ENCODE peak calls at places on chromosomes 3 and 15, in seven cellular contexts. L is neuronal stem cell, U is SK-N-SH, N is neural progenitor cell, Q is MM.1S, T is mesendoderm, A is fibroblast of lung. W is an unnamed sample.

GRCh38 chr3:160927620-160928019 is 171.6 kb downstream of the PPM1L start:
- DNase-seq in U (no peak), N (no peak), A (no peak), Q (peak; percentile 16), T (no peak), L (no peak), W (no peak)

GRCh38 chr3:159785276-159785675 is 203.4 kb upstream of the IL12A start:
- DNase-seq in A (peak; percentile 67), Q (no peak), L (no peak), U (no peak), N (no peak), T (no peak), W (no peak)

GRCh38 chr3:186255703-186256331 is 106.2 kb downstream of the DGKG start:
- DNase-seq in L (no peak), A (no peak), T (peak; percentile 20), N (peak; percentile 67), U (no peak), Q (no peak), W (peak; percentile 59)

GRCh38 chr3:112338021-112338726 is 5.2 kb downstream of the CD200 start:
- DNase-seq in A (no peak), U (no peak), L (no peak), N (no peak), T (no peak), Q (no peak), W (no peak)

GRCh38 chr3:111027868-111028267 is 43.7 kb upstream of the NECTIN3 start:
- DNase-seq in L (no peak), N (no peak), Q (no peak), T (no peak), A (no peak), U (no peak), W (no peak)

GRCh38 chr3:14289590-14290453 is 111.2 kb downstream of the LSM3 start:
- DNase-seq in L (no peak), A (peak; percentile 88), U (no peak), N (no peak), Q (no peak), T (peak; percentile 92), W (no peak)

GRCh38 chr3:15470261-15470660 is 42.9 kb downstream of the EAF1 start:
- DNase-seq in L (no peak), U (no peak), N (no peak), A (no peak), Q (no peak), T (peak; percentile 50), W (peak; percentile 61)

GRCh38 chr15:33309602-33310276 is 1.0 kb upstream of the RYR3 start:
- DNase-seq in U (peak; percentile 28), Q (peak; percentile 11), N (peak; percentile 64), L (peak; percentile 38), A (no peak), T (peak; percentile 97), W (peak; percentile 72)

GRCh38 chr3:46709721-46710120 is 7.9 kb downstream of the PRSS50 start:
- DNase-seq in N (no peak), Q (no peak), T (no peak), L (no peak), A (no peak), U (no peak), W (no peak)

GRCh38 chr3:47985376-47985775 is 30.8 kb downstream of the MAP4 start:
- DNase-seq in A (no peak), Q (no peak), U (no peak), N (no peak), L (no peak), T (no peak), W (no peak)

GRCh38 chr15:67915374-67916050 is 75.7 kb upstream of the RNU6-1 start:
- DNase-seq in A (peak; percentile 43), U (no peak), T (peak; percentile 57), L (no peak), N (peak; percentile 21), Q (no peak), W (no peak)

GRCh38 chr3:186882881-186883685 is 40.6 kb downstream of the ADIPOQ start:
- DNase-seq in T (peak; percentile 45), N (no peak), A (peak; percentile 40), Q (no peak), L (no peak), U (peak; percentile 63), W (no peak)

GRCh38 chr3:40895109-40895508 is 304.2 kb upstream of the CTNNB1 start:
- DNase-seq in A (no peak), T (no peak), N (no peak), L (no peak), U (no peak), Q (no peak), W (no peak)

GRCh38 chr3:140276698-140277097 is 341.7 kb downstream of the CLSTN2 start:
- DNase-seq in A (no peak), T (peak; percentile 80), L (no peak), Q (no peak), U (no peak), N (peak; percentile 60), W (peak; percentile 64)

GRCh38 chr3:183506674-183507290 is 48.7 kb downstream of the KLHL6 start:
- DNase-seq in A (no peak), Q (peak; percentile 39), L (no peak), N (no peak), U (no peak), T (no peak), W (no peak)

GRCh38 chr15:81296673-81297072 is 27.3 kb downstream of the STARD5 start:
- DNase-seq in N (no peak), L (no peak), T (peak; percentile 54), U (no peak), Q (peak; percentile 94), A (no peak), W (no peak)

GRCh38 chr3:66411436-66411835 is 89.4 kb downstream of the LRIG1 start:
- DNase-seq in N (no peak), T (peak; percentile 38), A (no peak), L (no peak), Q (no peak), U (no peak), W (no peak)

GRCh38 chr15:41647269-41647668 is 12.9 kb upstream of the MGA start:
- DNase-seq in L (no peak), Q (no peak), U (no peak), T (no peak), N (no peak), A (no peak), W (no peak)

GRCh38 chr15:58378241-58379085 is 53.3 kb upstream of the LIPC start:
- DNase-seq in A (peak; percentile 20), Q (no peak), T (no peak), U (no peak), L (no peak), N (no peak), W (no peak)
- H3K4me2 ChIP-seq in A (no peak overlapping the region), Q (no peak overlapping the region), T (no peak overlapping the region), U (no peak overlapping the region), L (no peak overlapping the region), N (no peak overlapping the region), W (no peak overlapping the region)

GRCh38 chr3:65146149-65146548 is 458.3 kb upstream of the ADAMTS9 start:
- DNase-seq in N (peak; percentile 3), Q (peak; percentile 31), T (peak; percentile 96), L (no peak), U (no peak), A (peak; percentile 17), W (peak; percentile 84)
- H3K4me2 ChIP-seq in N (no peak overlapping the region), Q (no peak overlapping the region), T (no peak overlapping the region), L (no peak overlapping the region), U (no peak overlapping the region), A (no peak overlapping the region), W (peak overlapping the region; percentile 30)

GRCh38 chr15:35827156-35827555 is 281.2 kb upstream of the DPH6 start:
- DNase-seq in N (no peak), T (no peak), Q (no peak), L (no peak), U (no peak), A (no peak), W (no peak)

GRCh38 chr15:35822153-35822552 is 276.2 kb upstream of the DPH6 start:
- DNase-seq in A (no peak), N (no peak), T (no peak), U (no peak), L (no peak), Q (no peak), W (no peak)

GRCh38 chr15:35833590-35833989 is 287.6 kb upstream of the DPH6 start:
- DNase-seq in Q (no peak), A (peak; percentile 5), L (no peak), U (no peak), N (no peak), T (no peak), W (no peak)

DNA sequence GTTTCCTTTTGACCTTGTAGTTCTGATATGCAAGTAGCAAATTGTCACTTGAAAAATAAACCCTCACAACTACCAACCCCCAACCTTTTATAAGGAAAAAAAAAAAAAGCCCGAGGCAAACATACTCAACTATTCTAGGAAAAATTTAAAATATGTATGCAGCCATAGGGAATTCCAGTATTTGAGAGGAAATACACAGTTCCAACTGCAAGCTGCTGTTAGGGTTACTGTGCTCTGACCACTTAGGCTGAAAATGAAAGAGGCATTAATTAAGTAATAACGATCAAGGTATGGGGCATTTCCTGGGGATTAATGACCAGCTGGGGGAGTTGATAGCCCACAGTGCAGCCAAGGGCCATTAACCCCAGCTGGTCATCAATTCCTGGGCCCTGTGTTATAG is 282.0 kb upstream of the DPH6 start:
- DNase-seq in T (no peak), N (no peak), U (no peak), Q (no peak), A (no peak), L (no peak), W (no peak)
- H3K4me2 ChIP-seq in T (no peak overlapping the region), N (no peak overlapping the region), U (peak overlapping the region; percentile 47), Q (peak overlapping the region; percentile 11), A (no peak overlapping the region), L (no peak overlapping the region), W (no peak overlapping the region)

GRCh38 chr3:123157598-123158287 is 44.0 kb upstream of the SEC22A start:
- DNase-seq in U (no peak), L (no peak), Q (no peak), N (no peak), T (no peak), A (no peak), W (peak; percentile 5)

GRCh38 chr3:123158330-123158729 is 43.4 kb upstream of the SEC22A start:
- DNase-seq in T (no peak), U (peak; percentile 19), N (no peak), A (no peak), Q (no peak), L (no peak), W (peak; percentile 7)

GRCh38 chr3:123155471-123156011 is 46.2 kb upstream of the SEC22A start:
- DNase-seq in T (no peak), L (no peak), U (no peak), A (no peak), Q (no peak), N (peak; percentile 77), W (peak; percentile 14)

GRCh38 chr3:123157209-123157597 is 44.5 kb upstream of the SEC22A start:
- DNase-seq in Q (no peak), T (no peak), U (no peak), N (no peak), A (no peak), L (no peak), W (peak; percentile 12)

DNA sequence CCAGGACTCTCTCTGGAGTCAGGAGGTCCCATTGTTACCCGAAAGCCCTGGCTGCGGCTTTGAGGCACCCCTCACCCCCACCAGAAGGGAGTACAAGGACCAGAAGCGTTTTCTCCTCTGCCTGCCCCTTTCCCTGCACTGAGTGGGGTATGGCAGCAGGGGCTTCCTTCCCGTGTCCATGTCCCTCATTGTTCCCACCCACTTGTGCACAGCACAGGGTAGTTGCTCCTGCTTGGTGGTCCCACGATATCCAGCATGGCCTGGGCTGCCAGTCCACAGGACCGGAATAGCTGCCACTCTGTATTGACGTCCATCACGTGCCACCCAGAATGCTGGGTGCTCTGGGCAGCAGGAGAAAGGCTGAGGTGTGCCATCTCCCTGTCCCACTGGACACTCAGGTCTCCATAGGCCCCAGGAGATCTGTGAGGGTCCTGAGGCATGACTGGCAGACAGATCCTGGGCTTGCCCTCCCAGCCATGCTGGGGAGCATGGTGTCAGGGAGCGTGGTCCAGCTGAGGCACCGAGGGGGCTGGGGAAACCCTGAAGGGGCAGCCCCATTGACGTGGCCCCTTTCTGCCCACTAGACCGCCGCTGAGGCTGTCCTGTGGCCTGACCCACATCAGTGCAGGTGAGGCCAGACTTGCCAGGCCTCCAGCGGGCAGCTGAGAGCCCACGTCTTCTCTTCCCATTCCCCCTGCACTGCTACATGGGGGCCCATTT is 45.3 kb upstream of the SEC22A start:
- DNase-seq in Q (no peak), A (no peak), T (no peak), N (no peak), L (no peak), U (no peak), W (peak; percentile 21)
- H3K4me2 ChIP-seq in Q (no peak overlapping the region), A (no peak overlapping the region), T (no peak overlapping the region), N (no peak overlapping the region), L (no peak overlapping the region), U (no peak overlapping the region), W (no peak overlapping the region)